ENCODE peak calls at places on chromosomes 7 and 10, in nine cellular contexts. One of them, this sample, is unnamed.

GRCh38 chr7:153835712-153836265 is 216.4 kb upstream of the DPP6 start:
- DNase-seq in A673: no peak
- DNase-seq in astrocyte of the spinal cord: no peak
- DNase-seq in GM12878: no peak
- DNase-seq in epithelial cell of proximal tubule: no peak
- DNase-seq in AG04449: no peak
- DNase-seq in fibroblast of the aortic adventitia: no peak
- DNase-seq in fibroblast of lung: no peak
- DNase-seq in HFF-Myc: no peak
- DNase-seq in this sample: no peak

GRCh38 chr7:134186022-134186421 is 58.9 kb downstream of the LRGUK start:
- DNase-seq in GM12878: no peak
- DNase-seq in epithelial cell of proximal tubule: no peak
- DNase-seq in A673: no peak
- DNase-seq in fibroblast of lung: peak; percentile 35
- DNase-seq in fibroblast of the aortic adventitia: no peak
- DNase-seq in astrocyte of the spinal cord: no peak
- DNase-seq in HFF-Myc: no peak
- DNase-seq in AG04449: peak; percentile 24
- DNase-seq in this sample: no peak

GRCh38 chr7:151629873-151630272 is 110.2 kb upstream of the RHEB start:
- DNase-seq in fibroblast of lung: no peak
- DNase-seq in A673: no peak
- DNase-seq in epithelial cell of proximal tubule: no peak
- DNase-seq in fibroblast of the aortic adventitia: no peak
- DNase-seq in astrocyte of the spinal cord: no peak
- DNase-seq in HFF-Myc: no peak
- DNase-seq in GM12878: no peak
- DNase-seq in AG04449: no peak
- DNase-seq in this sample: no peak

GRCh38 chr7:88281729-88282128 is 25.0 kb downstream of the STEAP4 start:
- DNase-seq in A673: no peak
- DNase-seq in astrocyte of the spinal cord: no peak
- DNase-seq in fibroblast of lung: no peak
- DNase-seq in epithelial cell of proximal tubule: peak; percentile 12
- DNase-seq in AG04449: no peak
- DNase-seq in GM12878: no peak
- DNase-seq in fibroblast of the aortic adventitia: no peak
- DNase-seq in HFF-Myc: no peak
- DNase-seq in this sample: no peak

GRCh38 chr7:128839751-128840177 is 9.6 kb downstream of the FLNC start:
- DNase-seq in A673: no peak
- DNase-seq in GM12878: no peak
- DNase-seq in fibroblast of the aortic adventitia: no peak
- DNase-seq in astrocyte of the spinal cord: no peak
- DNase-seq in epithelial cell of proximal tubule: no peak
- DNase-seq in AG04449: no peak
- DNase-seq in HFF-Myc: no peak
- DNase-seq in fibroblast of lung: no peak
- DNase-seq in this sample: no peak

GRCh38 chr10:21488246-21488953 is 37.1 kb downstream of the SKIDA1 start:
- DNase-seq in epithelial cell of proximal tubule: no peak
- DNase-seq in A673: peak; percentile 19
- DNase-seq in astrocyte of the spinal cord: peak; percentile 51
- DNase-seq in fibroblast of lung: peak; percentile 18
- DNase-seq in HFF-Myc: no peak
- DNase-seq in AG04449: no peak
- DNase-seq in GM12878: no peak
- DNase-seq in fibroblast of the aortic adventitia: peak; percentile 19
- DNase-seq in this sample: no peak

GRCh38 chr10:87675396-87676376 is 16.0 kb downstream of the PAPSS2 start:
- DNase-seq in A673: peak; percentile 10
- DNase-seq in astrocyte of the spinal cord: peak; percentile 79
- DNase-seq in AG04449: peak; percentile 85
- DNase-seq in epithelial cell of proximal tubule: peak; percentile 66
- DNase-seq in HFF-Myc: no peak
- DNase-seq in GM12878: no peak
- DNase-seq in fibroblast of the aortic adventitia: peak; percentile 87
- DNase-seq in fibroblast of lung: peak; percentile 52
- DNase-seq in this sample: no peak

GRCh38 chr10:13054844-13055243 is 45.1 kb upstream of the OPTN start:
- DNase-seq in A673: no peak
- DNase-seq in GM12878: no peak
- DNase-seq in fibroblast of lung: no peak
- DNase-seq in epithelial cell of proximal tubule: no peak
- DNase-seq in astrocyte of the spinal cord: no peak
- DNase-seq in HFF-Myc: no peak
- DNase-seq in AG04449: no peak
- DNase-seq in fibroblast of the aortic adventitia: no peak
- DNase-seq in this sample: no peak

GRCh38 chr7:51310131-51310583 is 6.5 kb downstream of the COBL start:
- DNase-seq in A673: no peak
- DNase-seq in HFF-Myc: no peak
- DNase-seq in epithelial cell of proximal tubule: no peak
- DNase-seq in AG04449: no peak
- DNase-seq in fibroblast of lung: no peak
- DNase-seq in fibroblast of the aortic adventitia: no peak
- DNase-seq in GM12878: no peak
- DNase-seq in astrocyte of the spinal cord: no peak
- DNase-seq in this sample: no peak

GRCh38 chr10:113945075-113945686 is 90.7 kb downstream of the NHLRC2 start:
- DNase-seq in A673: peak; percentile 55
- DNase-seq in astrocyte of the spinal cord: peak; percentile 71
- DNase-seq in fibroblast of the aortic adventitia: peak; percentile 50
- DNase-seq in fibroblast of lung: peak; percentile 48
- DNase-seq in HFF-Myc: peak; percentile 35
- DNase-seq in GM12878: no peak
- DNase-seq in AG04449: peak; percentile 21
- DNase-seq in epithelial cell of proximal tubule: peak; percentile 32
- DNase-seq in this sample: no peak

GRCh38 chr7:31029674-31030073 is 22.4 kb upstream of the ADCYAP1R1 start:
- DNase-seq in AG04449: no peak
- DNase-seq in fibroblast of the aortic adventitia: no peak
- DNase-seq in epithelial cell of proximal tubule: no peak
- DNase-seq in HFF-Myc: no peak
- DNase-seq in fibroblast of lung: no peak
- DNase-seq in GM12878: no peak
- DNase-seq in A673: no peak
- DNase-seq in astrocyte of the spinal cord: no peak
- DNase-seq in this sample: no peak

GRCh38 chr7:2044883-2045471 is 187.8 kb downstream of the MAD1L1 start:
- DNase-seq in GM12878: no peak
- DNase-seq in fibroblast of lung: no peak
- DNase-seq in astrocyte of the spinal cord: no peak
- DNase-seq in HFF-Myc: no peak
- DNase-seq in epithelial cell of proximal tubule: no peak
- DNase-seq in fibroblast of the aortic adventitia: no peak
- DNase-seq in AG04449: no peak
- DNase-seq in A673: no peak
- DNase-seq in this sample: no peak

GRCh38 chr10:126437661-126438406 is 49.6 kb upstream of the ADAM12 start:
- DNase-seq in fibroblast of the aortic adventitia: no peak
- DNase-seq in AG04449: no peak
- DNase-seq in GM12878: no peak
- DNase-seq in A673: no peak
- DNase-seq in fibroblast of lung: no peak
- DNase-seq in HFF-Myc: no peak
- DNase-seq in astrocyte of the spinal cord: no peak
- DNase-seq in epithelial cell of proximal tubule: no peak
- DNase-seq in this sample: no peak

GRCh38 chr7:113217314-113217713 is 99.0 kb upstream of the SMIM30 start:
- DNase-seq in GM12878: no peak
- DNase-seq in HFF-Myc: no peak
- DNase-seq in epithelial cell of proximal tubule: no peak
- DNase-seq in A673: peak; percentile 3
- DNase-seq in fibroblast of lung: no peak
- DNase-seq in fibroblast of the aortic adventitia: no peak
- DNase-seq in AG04449: no peak
- DNase-seq in astrocyte of the spinal cord: no peak
- DNase-seq in this sample: no peak

GRCh38 chr7:152477079-152477478 is 41.3 kb upstream of the KMT2C start:
- DNase-seq in fibroblast of lung: no peak
- DNase-seq in HFF-Myc: no peak
- DNase-seq in AG04449: no peak
- DNase-seq in epithelial cell of proximal tubule: no peak
- DNase-seq in astrocyte of the spinal cord: no peak
- DNase-seq in A673: no peak
- DNase-seq in GM12878: no peak
- DNase-seq in fibroblast of the aortic adventitia: no peak
- DNase-seq in this sample: no peak

GRCh38 chr10:80166581-80167470 is 34.3 kb downstream of the PLAC9 start:
- DNase-seq in A673: no peak
- DNase-seq in HFF-Myc: no peak
- DNase-seq in AG04449: no peak
- DNase-seq in astrocyte of the spinal cord: no peak
- DNase-seq in epithelial cell of proximal tubule: no peak
- DNase-seq in fibroblast of lung: no peak
- DNase-seq in fibroblast of the aortic adventitia: no peak
- DNase-seq in GM12878: no peak
- DNase-seq in this sample: no peak

GRCh38 chr7:91183408-91183807 is 80.8 kb upstream of the FZD1 start:
- DNase-seq in A673: no peak
- DNase-seq in fibroblast of the aortic adventitia: no peak
- DNase-seq in GM12878: no peak
- DNase-seq in AG04449: no peak
- DNase-seq in fibroblast of lung: no peak
- DNase-seq in astrocyte of the spinal cord: no peak
- DNase-seq in epithelial cell of proximal tubule: no peak
- DNase-seq in HFF-Myc: no peak
- DNase-seq in this sample: no peak

GRCh38 chr7:14850039-14850438 is 52.5 kb downstream of the DGKB start:
- DNase-seq in epithelial cell of proximal tubule: peak; percentile 13
- DNase-seq in GM12878: no peak
- DNase-seq in A673: peak; percentile 60
- DNase-seq in HFF-Myc: no peak
- DNase-seq in fibroblast of lung: no peak
- DNase-seq in AG04449: no peak
- DNase-seq in fibroblast of the aortic adventitia: no peak
- DNase-seq in astrocyte of the spinal cord: no peak
- DNase-seq in this sample: no peak

GRCh38 chr7:100415448-100415847 is 13.1 kb downstream of the ZCWPW1 start:
- DNase-seq in fibroblast of lung: no peak
- DNase-seq in GM12878: no peak
- DNase-seq in HFF-Myc: no peak
- DNase-seq in A673: no peak
- DNase-seq in AG04449: no peak
- DNase-seq in epithelial cell of proximal tubule: no peak
- DNase-seq in fibroblast of the aortic adventitia: no peak
- DNase-seq in astrocyte of the spinal cord: no peak
- DNase-seq in this sample: no peak

GRCh38 chr7:8443871-8444756 is 10.7 kb downstream of the NXPH1 start:
- DNase-seq in A673: no peak
- DNase-seq in fibroblast of lung: no peak
- DNase-seq in AG04449: no peak
- DNase-seq in fibroblast of the aortic adventitia: no peak
- DNase-seq in GM12878: no peak
- DNase-seq in HFF-Myc: no peak
- DNase-seq in epithelial cell of proximal tubule: no peak
- DNase-seq in astrocyte of the spinal cord: no peak
- DNase-seq in this sample: no peak
- TF ChIP-seq CTCF in A673: no peak
- TF ChIP-seq CTCF in fibroblast of lung: no peak
- TF ChIP-seq CTCF in AG04449: no peak
- TF ChIP-seq CTCF in fibroblast of the aortic adventitia: no peak
- TF ChIP-seq CTCF in GM12878: no peak
- TF ChIP-seq CTCF in HFF-Myc: no peak
- TF ChIP-seq CTCF in epithelial cell of proximal tubule: peak; percentile 37
- TF ChIP-seq CTCF in astrocyte of the spinal cord: no peak
- TF ChIP-seq CTCF in this sample: peak; percentile 53

DNA sequence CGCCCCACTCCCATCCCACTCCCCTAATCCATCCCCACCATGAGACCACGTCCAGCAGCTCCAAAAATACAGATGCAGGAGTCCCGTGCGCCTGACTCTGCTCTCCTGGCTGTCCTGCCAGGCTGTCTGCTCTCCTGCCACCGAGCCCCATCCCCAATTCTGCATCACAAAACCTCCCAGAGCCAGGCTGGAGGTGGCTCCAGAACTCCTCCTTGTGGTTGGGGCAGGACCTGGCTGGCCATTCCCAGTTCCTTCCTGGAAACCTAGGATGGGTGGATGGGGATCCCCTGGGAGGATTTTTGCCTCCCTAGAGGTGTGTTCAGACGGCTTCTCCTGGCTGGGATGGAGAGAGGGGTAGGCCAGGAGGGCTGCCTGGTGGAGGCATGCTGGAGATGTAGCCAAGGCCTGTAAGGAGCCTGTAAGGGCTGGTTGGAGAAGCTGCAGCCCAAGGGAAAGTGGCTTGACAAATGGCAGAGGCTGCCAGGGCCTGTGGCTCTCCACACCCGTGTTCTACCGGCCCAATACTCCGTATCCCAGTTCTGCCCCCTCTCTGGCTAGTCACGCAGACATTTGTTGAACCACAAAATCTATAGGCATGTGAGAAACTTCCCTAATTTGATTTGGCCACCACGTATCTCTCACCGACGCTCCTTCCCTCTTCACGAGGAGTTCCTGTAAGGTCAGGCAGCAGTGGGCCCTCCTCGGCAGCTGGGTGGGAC is 99.3 kb downstream of the ARHGAP22 start:
- DNase-seq in AG04449: no peak
- DNase-seq in fibroblast of lung: no peak
- DNase-seq in epithelial cell of proximal tubule: no peak
- DNase-seq in A673: no peak
- DNase-seq in fibroblast of the aortic adventitia: no peak
- DNase-seq in HFF-Myc: no peak
- DNase-seq in astrocyte of the spinal cord: no peak
- DNase-seq in GM12878: no peak
- DNase-seq in this sample: no peak
- TF ChIP-seq CTCF in AG04449: peak; percentile 17
- TF ChIP-seq CTCF in fibroblast of lung: peak; percentile 4
- TF ChIP-seq CTCF in epithelial cell of proximal tubule: peak; percentile 23
- TF ChIP-seq CTCF in A673: peak; percentile 37
- TF ChIP-seq CTCF in fibroblast of the aortic adventitia: no peak
- TF ChIP-seq CTCF in HFF-Myc: peak; percentile 19
- TF ChIP-seq CTCF in astrocyte of the spinal cord: peak; percentile 27
- TF ChIP-seq CTCF in GM12878: no peak
- TF ChIP-seq CTCF in this sample: peak; percentile 39

GRCh38 chr10:101136007-101136707 is 5.1 kb downstream of the TLX1 start:
- DNase-seq in astrocyte of the spinal cord: no peak
- DNase-seq in fibroblast of lung: no peak
- DNase-seq in GM12878: no peak
- DNase-seq in AG04449: no peak
- DNase-seq in epithelial cell of proximal tubule: no peak
- DNase-seq in HFF-Myc: no peak
- DNase-seq in fibroblast of the aortic adventitia: no peak
- DNase-seq in A673: no peak
- DNase-seq in this sample: no peak
- TF ChIP-seq CTCF in astrocyte of the spinal cord: no peak
- TF ChIP-seq CTCF in fibroblast of lung: no peak
- TF ChIP-seq CTCF in GM12878: no peak
- TF ChIP-seq CTCF in AG04449: no peak
- TF ChIP-seq CTCF in epithelial cell of proximal tubule: no peak
- TF ChIP-seq CTCF in HFF-Myc: no peak
- TF ChIP-seq CTCF in fibroblast of the aortic adventitia: no peak
- TF ChIP-seq CTCF in A673: no peak
- TF ChIP-seq CTCF in this sample: no peak

DNA sequence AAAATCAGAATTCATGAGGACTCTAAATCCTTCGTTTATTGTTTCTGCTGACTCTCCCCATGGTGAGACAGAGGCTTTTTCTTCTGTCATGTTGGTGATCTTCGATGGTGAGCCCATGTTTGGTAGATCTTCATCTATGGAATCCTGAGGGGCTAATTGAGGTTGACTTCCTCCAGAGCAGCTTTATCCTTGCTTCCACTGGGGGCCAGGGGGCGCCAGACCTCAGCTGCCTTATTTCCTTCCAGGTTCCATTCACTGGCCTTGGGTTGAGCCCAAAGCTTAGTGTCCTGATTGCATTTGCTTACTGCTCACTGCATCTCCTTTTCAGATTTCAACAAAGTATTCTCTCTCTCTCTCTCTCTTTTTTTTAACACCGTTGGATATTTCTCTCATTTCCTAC is 80.7 kb downstream of the GCC1 start:
- DNase-seq in fibroblast of the aortic adventitia: peak; percentile 14
- DNase-seq in GM12878: no peak
- DNase-seq in fibroblast of lung: peak; percentile 8
- DNase-seq in AG04449: no peak
- DNase-seq in HFF-Myc: no peak
- DNase-seq in epithelial cell of proximal tubule: no peak
- DNase-seq in astrocyte of the spinal cord: peak; percentile 5
- DNase-seq in A673: peak; percentile 44
- DNase-seq in this sample: no peak
- TF ChIP-seq CTCF in fibroblast of the aortic adventitia: peak; percentile 57
- TF ChIP-seq CTCF in GM12878: peak; percentile 58
- TF ChIP-seq CTCF in fibroblast of lung: peak; percentile 60
- TF ChIP-seq CTCF in AG04449: peak; percentile 48
- TF ChIP-seq CTCF in HFF-Myc: peak; percentile 64
- TF ChIP-seq CTCF in epithelial cell of proximal tubule: peak; percentile 64
- TF ChIP-seq CTCF in astrocyte of the spinal cord: peak; percentile 57
- TF ChIP-seq CTCF in A673: peak; percentile 60
- TF ChIP-seq CTCF in this sample: peak; percentile 37